ENCODE peak calls at places on chromosomes 2 and 18, in four cellular contexts. B, V, R and C are unnamed samples.

GRCh38 chr2:48377646-48378045 is 152.3 kb upstream of the STON1 start:
- DNase-seq in B (no peak), V (no peak), R (no peak), C (no peak)

GRCh38 chr2:112579280-112579679 is 5.1 kb upstream of the CHCHD5 start:
- DNase-seq in R (no peak), B (no peak), V (no peak), C (no peak)

GRCh38 chr2:121649652-121650553 is 641 bp upstream of the CLASP1 start:
- DNase-seq in R (peak), V (peak), B (peak), C (peak)

GRCh38 chr2:47158576-47158975 is 3.5 kb upstream of the STPG4 start:
- DNase-seq in B (no peak), R (no peak), V (no peak), C (no peak)

GRCh38 chr2:187541086-187542085 is 12.8 kb downstream of the TFPI start:
- DNase-seq in R (no peak), V (no peak), B (peak), C (no peak)

GRCh38 chr2:230410861-230411464 is 5.0 kb upstream of the SP100 start:
- DNase-seq in R (no peak), B (no peak), V (no peak), C (no peak)

GRCh38 chr2:73253901-73254300 is 19.8 kb downstream of the CCT7 start:
- DNase-seq in R (no peak), V (no peak), B (no peak), C (peak)

GRCh38 chr2:208978966-208979365 is 444.9 kb upstream of the MAP2 start:
- DNase-seq in B (no peak), R (no peak), V (no peak), C (no peak)

GRCh38 chr18:23569299-23570063 is 16.8 kb downstream of the NPC1 start:
- DNase-seq in B (peak), V (no peak), R (no peak), C (no peak)

GRCh38 chr18:25289040-25289631 is 62.8 kb downstream of the ZNF521 start:
- DNase-seq in B (no peak), V (no peak), R (no peak), C (no peak)

GRCh38 chr18:60892855-60893254 is 440.4 kb upstream of the CDH20 start:
- DNase-seq in R (no peak), V (no peak), B (peak), C (no peak)

GRCh38 chr2:176752295-176752694 is 460.3 kb upstream of the HNRNPA3 start:
- DNase-seq in B (no peak), V (no peak), R (no peak), C (no peak)

GRCh38 chr2:207983654-207984053 is 41.7 kb downstream of the PLEKHM3 start:
- DNase-seq in R (peak), V (no peak), B (no peak), C (no peak)

GRCh38 chr2:104768694-104769093 is 85.2 kb upstream of the POU3F3 start:
- DNase-seq in B (no peak), R (no peak), V (no peak), C (no peak)

GRCh38 chr2:55771612-55772011 is 78.0 kb upstream of the PNPT1 start:
- DNase-seq in V (no peak), R (no peak), B (peak), C (peak)

GRCh38 chr2:62292190-62292589 is 96.3 kb downstream of the B3GNT2 start:
- DNase-seq in B (peak), V (no peak), R (no peak), C (no peak)

GRCh38 chr2:138871312-138871711 is 91.1 kb upstream of the NXPH2 start:
- DNase-seq in R (no peak), V (no peak), B (no peak), C (no peak)

GRCh38 chr18:63730788-63731187 is 28.0 kb downstream of the SERPINB11 start:
- DNase-seq in V (no peak), B (no peak), R (no peak), C (no peak)

GRCh38 chr2:26768759-26769500 is 4.8 kb downstream of the SLC35F6 start:
- DNase-seq in V (no peak), B (no peak), R (no peak), C (peak)

GRCh38 chr18:65983750-65984149 is 232.9 kb downstream of the CDH7 start:
- DNase-seq in B (peak), V (no peak), R (no peak), C (no peak)

GRCh38 chr2:136214284-136214683 is 96.3 kb upstream of the CXCR4 start:
- DNase-seq in R (no peak), V (no peak), B (peak), C (no peak)

GRCh38 chr2:183162362-183162761 is 38.1 kb downstream of the NUP35 start:
- DNase-seq in R (no peak), V (no peak), B (no peak), C (no peak)

GRCh38 chr2:182503886-182504285 is 77.0 kb upstream of the PDE1A start:
- DNase-seq in R (no peak), V (no peak), B (no peak), C (no peak)

GRCh38 chr2:142974288-142975024 is 97.0 kb downstream of the KYNU start:
- DNase-seq in V (no peak), R (no peak), B (no peak), C (no peak)

GRCh38 chr2:147560810-147561521 is 283.9 kb upstream of the ACVR2A start:
- DNase-seq in R (no peak), B (no peak), V (no peak), C (no peak)

GRCh38 chr2:119265693-119266066 is 42.0 kb downstream of the STEAP3 start:
- DNase-seq in R (no peak), V (no peak), B (no peak), C (no peak)

GRCh38 chr2:10326707-10327594 is 24.2 kb downstream of the HPCAL1 start:
- DNase-seq in R (no peak), B (peak), V (no peak), C (no peak)

GRCh38 chr2:8514748-8515389 is 167.0 kb upstream of the ID2 start:
- DNase-seq in R (peak), V (no peak), B (no peak), C (no peak)

GRCh38 chr2:160247295-160247694 is 47.2 kb upstream of the ITGB6 start:
- DNase-seq in R (no peak), V (no peak), B (no peak), C (no peak)

GRCh38 chr2:182941939-182942338 is 75.5 kb upstream of the FRZB start:
- DNase-seq in V (no peak), B (no peak), R (no peak), C (no peak)

GRCh38 chr2:217467331-217467730 is 535.5 kb downstream of the TNS1 start:
- DNase-seq in R (no peak), V (no peak), B (no peak), C (no peak)

GRCh38 chr2:74072542-74072941 is 75.2 kb downstream of the BOLA3 start:
- DNase-seq in B (no peak), R (no peak), V (no peak), C (no peak)

GRCh38 chr18:28065031-28065792 is 111.7 kb downstream of the CDH2 start:
- DNase-seq in R (no peak), V (no peak), B (peak), C (no peak)

GRCh38 chr18:58320907-58321561 is 277.0 kb downstream of the NEDD4L start:
- DNase-seq in B (no peak), R (no peak), V (no peak), C (no peak)

GRCh38 chr2:224793961-224794360 is 77.8 kb upstream of the CCDC195 start:
- DNase-seq in V (no peak), B (no peak), R (no peak), C (no peak)

GRCh38 chr2:162123806-162124758 is 28.0 kb downstream of the GCG start:
- DNase-seq in R (peak), B (peak), V (no peak), C (peak)

GRCh38 chr18:79983253-79983652 is 5.1 kb downstream of the TXNL4A start:
- DNase-seq in B (no peak), V (no peak), R (no peak), C (no peak)

GRCh38 chr18:44679912-44680270 is 797 bp upstream of the SETBP1 start:
- DNase-seq in B (no peak), R (no peak), V (peak), C (no peak)

DNA sequence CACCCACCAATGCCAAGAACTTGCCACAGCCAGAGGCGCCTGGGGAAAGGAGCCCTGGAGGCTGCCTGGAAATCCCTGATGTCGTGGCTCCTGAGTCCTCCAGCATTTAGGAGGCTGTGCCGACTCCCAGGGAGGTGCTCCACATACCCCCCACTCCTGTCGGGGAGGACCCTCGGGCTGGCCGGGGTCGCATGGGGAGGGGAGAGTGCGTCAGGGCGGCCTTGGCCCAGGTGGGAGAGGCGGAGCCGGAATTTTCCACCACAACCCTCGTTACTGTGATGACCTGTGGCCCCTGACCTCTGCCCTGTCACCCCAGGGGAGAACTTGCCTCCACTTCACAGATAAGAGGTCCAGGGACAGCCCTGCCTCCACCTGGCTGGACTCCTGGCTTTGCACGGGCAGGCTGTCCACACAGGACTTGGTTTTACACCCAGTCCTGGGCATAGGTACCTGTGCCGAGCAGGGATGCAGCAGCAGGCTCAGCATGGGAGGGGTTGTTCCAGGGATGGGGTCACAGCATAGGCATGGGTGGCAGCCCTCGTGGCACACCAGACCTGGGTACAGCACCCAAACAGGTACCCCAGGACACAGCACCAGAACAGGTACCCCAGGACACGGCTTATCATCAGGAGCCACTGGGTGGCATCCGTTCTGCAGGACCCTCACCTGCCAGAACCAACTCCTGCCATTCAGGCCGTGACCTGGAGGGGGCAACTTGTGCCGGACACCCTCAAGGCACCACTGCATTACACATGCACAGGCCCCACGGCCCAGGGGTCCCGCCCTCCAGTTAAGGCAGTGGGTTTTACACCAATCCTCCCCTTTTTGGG is 12.3 kb upstream of the AGXT start:
- DNase-seq in R (no peak), B (peak), V (peak), C (no peak)
- TF ChIP-seq CBFB in R (no peak), B (no peak), V (no peak), C (no peak)

GRCh38 chr18:10193446-10193845 is 261.0 kb upstream of the APCDD1 start:
- DNase-seq in R (no peak), V (no peak), B (no peak), C (no peak)
- TF ChIP-seq CBFB in R (no peak), V (no peak), B (no peak), C (no peak)

GRCh38 chr2:238286095-238286494 is 2.3 kb downstream of the PER2 start:
- DNase-seq in V (no peak), B (no peak), R (no peak), C (no peak)
- TF ChIP-seq CBFB in V (no peak), B (no peak), R (no peak), C (no peak)

GRCh38 chr2:173021939-173022371 is 53.7 kb upstream of the MAP3K20 start:
- DNase-seq in V (no peak), B (peak), R (no peak), C (no peak)
- TF ChIP-seq CBFB in V (no peak), B (no peak), R (no peak), C (no peak)